ENCODE peak calls at places on chromosomes 4 and X, in four cellular contexts. One of them, this sample, is unnamed.

GRCh38 chrX:141791856-141792255 is 46.3 kb upstream of the MAGEC3 start:
- DNase-seq in WTC11: no peak
- DNase-seq in HepG2: no peak
- DNase-seq in K562: no peak
- DNase-seq in this sample: no peak

GRCh38 chr4:109014593-109015412 is 251.9 kb upstream of the ETNPPL start:
- DNase-seq in HepG2: no peak
- DNase-seq in K562: no peak
- DNase-seq in WTC11: no peak
- DNase-seq in this sample: no peak

GRCh38 chrX:40570346-40571093 is 10.2 kb upstream of the ATP6AP2 start:
- DNase-seq in WTC11: no peak
- DNase-seq in HepG2: no peak
- DNase-seq in K562: no peak
- DNase-seq in this sample: no peak

GRCh38 chr4:176838611-176839411 is 46.1 kb upstream of the VEGFC start:
- DNase-seq in K562: no peak
- DNase-seq in HepG2: no peak
- DNase-seq in WTC11: no peak
- DNase-seq in this sample: no peak

GRCh38 chr4:37733230-37733904 is 47.2 kb upstream of the RELL1 start:
- DNase-seq in WTC11: no peak
- DNase-seq in HepG2: peak
- DNase-seq in K562: no peak
- DNase-seq in this sample: no peak

GRCh38 chrX:134459683-134460004 is 321 bp upstream of the HPRT1 start:
- DNase-seq in WTC11: no peak
- DNase-seq in K562: no peak
- DNase-seq in HepG2: peak
- DNase-seq in this sample: no peak

GRCh38 chr4:68476191-68476590 is 28.9 kb downstream of the TMPRSS11E start:
- DNase-seq in K562: no peak
- DNase-seq in WTC11: no peak
- DNase-seq in HepG2: no peak
- DNase-seq in this sample: no peak

GRCh38 chr4:73621357-73621756 is 1.1 kb upstream of the RASSF6 start:
- DNase-seq in K562: no peak
- DNase-seq in WTC11: no peak
- DNase-seq in HepG2: no peak
- DNase-seq in this sample: no peak

GRCh38 chr4:23384741-23385140 is 505.1 kb downstream of the PPARGC1A start:
- DNase-seq in WTC11: no peak
- DNase-seq in HepG2: no peak
- DNase-seq in K562: no peak
- DNase-seq in this sample: no peak

GRCh38 chr4:70080205-70080604 is 30.0 kb downstream of the HTN1 start:
- DNase-seq in K562: no peak
- DNase-seq in WTC11: no peak
- DNase-seq in HepG2: no peak
- DNase-seq in this sample: no peak

GRCh38 chrX:35380808-35381700 is 417.1 kb upstream of the MAGEB16 start:
- DNase-seq in WTC11: no peak
- DNase-seq in HepG2: peak
- DNase-seq in K562: no peak
- DNase-seq in this sample: peak

GRCh38 chr4:54439831-54440243 is 210.7 kb downstream of the PDGFRA start:
- DNase-seq in WTC11: no peak
- DNase-seq in K562: peak
- DNase-seq in HepG2: no peak
- DNase-seq in this sample: no peak

GRCh38 chrX:39859991-39860861 is 237.5 kb downstream of the BCOR start:
- DNase-seq in HepG2: no peak
- DNase-seq in WTC11: peak
- DNase-seq in K562: peak
- DNase-seq in this sample: no peak

DNA sequence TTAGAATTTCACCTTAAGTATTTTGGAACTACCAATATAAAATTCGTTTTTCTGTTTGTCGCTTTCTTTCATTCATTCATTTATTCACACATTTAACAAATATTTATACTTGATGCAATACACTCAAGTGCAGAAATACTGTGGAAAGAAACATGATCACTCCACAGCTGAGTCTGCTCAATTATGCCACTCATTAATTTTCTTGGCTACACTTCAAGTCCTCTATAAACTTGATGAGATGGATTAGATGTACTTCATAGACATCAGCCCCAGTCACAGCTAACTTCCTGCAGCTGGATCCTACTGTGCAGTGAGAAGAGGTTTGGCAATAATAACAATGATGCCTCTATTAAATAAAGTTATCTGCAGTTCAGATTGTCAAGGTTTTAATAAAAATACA is 208.1 kb downstream of the PDGFC start:
- DNase-seq in WTC11: no peak
- DNase-seq in HepG2: no peak
- DNase-seq in K562: no peak
- DNase-seq in this sample: peak
- TF ChIP-seq ELF4 in WTC11: no peak
- TF ChIP-seq ELF4 in HepG2: no peak
- TF ChIP-seq ELF4 in K562: no peak
- TF ChIP-seq ELF4 in this sample: no peak

GRCh38 chrX:44748014-44748413 is 95.8 kb upstream of the DUSP21 start:
- DNase-seq in K562: no peak
- DNase-seq in HepG2: no peak
- DNase-seq in WTC11: no peak
- DNase-seq in this sample: no peak
- TF ChIP-seq ELF4 in K562: no peak
- TF ChIP-seq ELF4 in HepG2: no peak
- TF ChIP-seq ELF4 in WTC11: no peak
- TF ChIP-seq ELF4 in this sample: no peak

GRCh38 chr4:3792813-3793212 is 26.6 kb downstream of the ADRA2C start:
- DNase-seq in WTC11: peak
- DNase-seq in HepG2: no peak
- DNase-seq in K562: peak
- DNase-seq in this sample: peak
- TF ChIP-seq ELF4 in WTC11: no peak
- TF ChIP-seq ELF4 in HepG2: no peak
- TF ChIP-seq ELF4 in K562: no peak
- TF ChIP-seq ELF4 in this sample: no peak

DNA sequence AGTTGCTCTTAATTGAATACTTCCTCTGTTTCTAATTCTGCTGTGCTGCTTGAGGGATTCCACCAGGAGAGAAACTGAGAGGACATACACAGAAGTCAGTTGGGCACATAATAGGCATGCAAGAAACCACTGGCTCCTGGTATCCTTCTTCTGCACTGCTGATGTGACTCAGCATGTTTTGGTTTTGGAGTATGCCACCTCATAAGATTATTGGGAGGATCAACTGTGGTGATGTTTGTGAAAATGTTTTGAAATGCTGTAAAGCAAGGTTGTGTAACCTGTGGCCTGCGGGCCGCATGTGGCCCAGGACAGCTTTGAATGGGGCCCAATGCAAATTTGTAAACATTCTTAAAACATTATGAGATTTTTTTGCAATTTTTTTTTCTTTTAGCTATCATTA is 119.6 kb downstream of the GATB start:
- DNase-seq in K562: no peak
- DNase-seq in WTC11: no peak
- DNase-seq in HepG2: peak
- DNase-seq in this sample: no peak
- TF ChIP-seq ELF4 in K562: no peak
- TF ChIP-seq ELF4 in WTC11: no peak
- TF ChIP-seq ELF4 in HepG2: no peak
- TF ChIP-seq ELF4 in this sample: no peak

GRCh38 chr4:82362565-82362964 is 11.2 kb downstream of the HNRNPD start:
- DNase-seq in WTC11: no peak
- DNase-seq in HepG2: no peak
- DNase-seq in K562: no peak
- DNase-seq in this sample: no peak

GRCh38 chr4:82357640-82358039 is 16.2 kb downstream of the HNRNPD start:
- DNase-seq in HepG2: no peak
- DNase-seq in K562: no peak
- DNase-seq in WTC11: no peak
- DNase-seq in this sample: no peak

GRCh38 chr4:82358773-82359324 is 14.9 kb downstream of the HNRNPD start:
- DNase-seq in HepG2: no peak
- DNase-seq in WTC11: no peak
- DNase-seq in K562: no peak
- DNase-seq in this sample: no peak

GRCh38 chr4:82363896-82364487 is 9.8 kb downstream of the HNRNPD start:
- DNase-seq in WTC11: no peak
- DNase-seq in K562: no peak
- DNase-seq in HepG2: no peak
- DNase-seq in this sample: no peak

GRCh38 chr4:82360298-82361177 is 13.3 kb downstream of the HNRNPD start:
- DNase-seq in HepG2: no peak
- DNase-seq in K562: peak
- DNase-seq in WTC11: no peak
- DNase-seq in this sample: peak
- TF ChIP-seq ELF4 in HepG2: no peak
- TF ChIP-seq ELF4 in K562: no peak
- TF ChIP-seq ELF4 in WTC11: no peak
- TF ChIP-seq ELF4 in this sample: no peak

GRCh38 chr4:124322234-124322831 is 390.2 kb downstream of the ANKRD50 start:
- DNase-seq in K562: peak
- DNase-seq in HepG2: peak
- DNase-seq in WTC11: no peak
- DNase-seq in this sample: peak
- TF ChIP-seq ELF4 in K562: no peak
- TF ChIP-seq ELF4 in HepG2: no peak
- TF ChIP-seq ELF4 in WTC11: no peak
- TF ChIP-seq ELF4 in this sample: no peak

GRCh38 chr4:159010563-159011260 is 92.2 kb upstream of the RAPGEF2 start:
- DNase-seq in HepG2: peak
- DNase-seq in WTC11: no peak
- DNase-seq in K562: no peak
- DNase-seq in this sample: no peak
- TF ChIP-seq ELF4 in HepG2: no peak
- TF ChIP-seq ELF4 in WTC11: no peak
- TF ChIP-seq ELF4 in K562: no peak
- TF ChIP-seq ELF4 in this sample: no peak

DNA sequence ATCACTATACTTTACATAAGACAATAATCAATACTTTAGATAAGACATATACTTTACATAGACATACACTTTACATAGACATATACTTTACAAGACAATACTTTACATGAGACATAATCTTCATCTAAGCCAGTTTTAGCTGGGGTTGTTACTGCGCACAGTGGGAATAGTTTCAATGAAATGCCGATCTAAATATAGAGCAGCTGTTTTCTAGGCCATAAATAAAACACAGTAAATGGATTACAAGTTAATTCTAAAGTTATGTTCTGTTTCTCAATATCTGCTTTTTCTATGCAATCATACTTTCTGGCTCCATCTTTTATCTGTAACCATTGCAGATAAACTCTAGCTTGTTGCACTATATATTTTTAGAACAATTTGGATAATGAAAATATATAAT is 1470.6 kb upstream of the PABPC4L start:
- DNase-seq in WTC11: no peak
- DNase-seq in K562: no peak
- DNase-seq in HepG2: no peak
- DNase-seq in this sample: no peak
- TF ChIP-seq ELF4 in WTC11: no peak
- TF ChIP-seq ELF4 in K562: no peak
- TF ChIP-seq ELF4 in HepG2: no peak
- TF ChIP-seq ELF4 in this sample: no peak

GRCh38 chrX:44992775-44993174 is 119.8 kb downstream of the KDM6A start:
- DNase-seq in HepG2: no peak
- DNase-seq in K562: no peak
- DNase-seq in WTC11: no peak
- DNase-seq in this sample: no peak

GRCh38 chrX:44996282-44996681 is 123.3 kb downstream of the KDM6A start:
- DNase-seq in HepG2: no peak
- DNase-seq in K562: no peak
- DNase-seq in WTC11: no peak
- DNase-seq in this sample: no peak

GRCh38 chrX:44997888-44998287 is 124.9 kb downstream of the KDM6A start:
- DNase-seq in HepG2: no peak
- DNase-seq in WTC11: no peak
- DNase-seq in K562: no peak
- DNase-seq in this sample: no peak

GRCh38 chrX:45001038-45001437 is 128.1 kb downstream of the KDM6A start:
- DNase-seq in WTC11: no peak
- DNase-seq in HepG2: no peak
- DNase-seq in K562: no peak
- DNase-seq in this sample: no peak

DNA sequence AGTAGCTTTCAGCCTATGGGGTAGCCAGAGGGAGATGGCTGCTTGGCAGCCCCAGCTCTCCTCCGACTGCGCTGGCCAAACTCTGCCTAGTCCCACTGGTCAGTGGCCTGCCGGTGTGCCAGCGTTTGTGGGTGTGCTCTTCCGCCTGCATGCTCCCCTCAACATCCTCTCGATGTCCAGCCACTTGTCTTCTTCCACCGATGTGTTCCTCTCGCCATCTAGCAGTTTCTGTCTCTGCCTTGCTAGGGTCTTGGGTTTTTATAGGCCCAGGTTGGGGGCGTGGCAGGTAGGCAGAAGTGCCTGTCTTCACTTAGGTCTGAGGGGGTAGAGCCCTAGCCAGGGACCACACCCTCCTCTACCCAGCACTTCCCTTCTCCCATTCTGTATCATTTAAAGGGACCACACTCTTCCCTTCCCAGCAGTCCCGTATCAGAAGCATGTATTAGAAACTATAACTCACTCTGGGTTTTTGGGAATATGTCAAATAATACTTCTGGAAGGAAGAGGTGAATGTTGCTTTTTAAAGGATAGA is 124.4 kb downstream of the KDM6A start:
- DNase-seq in WTC11: no peak
- DNase-seq in K562: no peak
- DNase-seq in HepG2: no peak
- DNase-seq in this sample: no peak
- TF ChIP-seq ELF4 in WTC11: no peak
- TF ChIP-seq ELF4 in K562: no peak
- TF ChIP-seq ELF4 in HepG2: no peak
- TF ChIP-seq ELF4 in this sample: no peak

This sample was measured in HEK293T.